ENCODE peak calls at places on chromosomes 3 and 15, in six cellular contexts. L, D, A, S, X and W are unnamed samples.
A peak's percentile ranks its signal among the peaks of the same experiment; 100 is the strongest.

GRCh38 chr15:63188247-63188936 is 1.0 kb upstream of the RAB8B start:
- DNase-seq in L (no peak), D (no peak), A (no peak), S (no peak), X (peak; percentile 33), W (no peak)

GRCh38 chr3:87207500-87207899 is 19.6 kb upstream of the CHMP2B start:
- DNase-seq in L (peak; percentile 31), D (no peak), A (no peak), S (no peak), X (no peak), W (no peak)

GRCh38 chr15:37134699-37135131 is 34.4 kb upstream of the MEIS2 start:
- DNase-seq in L (peak; percentile 27), D (peak; percentile 35), A (no peak), S (no peak), X (no peak), W (no peak)

GRCh38 chr3:48990636-48991421 is 788 bp downstream of the P4HTM start:
- DNase-seq in L (no peak), D (no peak), A (no peak), S (no peak), X (peak; percentile 51), W (no peak)

GRCh38 chr3:119974666-119975065 is 119.6 kb downstream of the GSK3B start:
- DNase-seq in L (no peak), D (no peak), A (no peak), S (no peak), X (no peak), W (no peak)

GRCh38 chr15:73851679-73852078 is 21.7 kb upstream of the TBC1D21 start:
- DNase-seq in L (peak; percentile 34), D (no peak), A (no peak), S (no peak), X (peak; percentile 52), W (peak; percentile 8)

GRCh38 chr3:107752202-107752990 is 229.6 kb downstream of the BBX start:
- DNase-seq in L (peak; percentile 10), D (no peak), A (no peak), S (no peak), X (no peak), W (peak; percentile 8)

GRCh38 chr3:52373676-52374075 is 57.6 kb downstream of the DNAH1 start:
- DNase-seq in L (no peak), D (no peak), A (no peak), S (no peak), X (no peak), W (no peak)

GRCh38 chr3:10702961-10703740 is 112.9 kb upstream of the SLC6A11 start:
- DNase-seq in L (no peak), D (peak; percentile 9), A (no peak), S (no peak), X (no peak), W (no peak)

GRCh38 chr15:36449084-36449661 is 130.3 kb upstream of the CDIN1 start:
- DNase-seq in L (peak; percentile 82), D (no peak), A (no peak), S (no peak), X (no peak), W (no peak)

GRCh38 chr15:84766461-84767005 is 18.1 kb downstream of the ZNF592 start:
- DNase-seq in L (peak; percentile 33), D (no peak), A (no peak), S (no peak), X (no peak), W (no peak)

GRCh38 chr3:46725663-46726314 is 8.1 kb upstream of the PRSS50 start:
- DNase-seq in L (no peak), D (no peak), A (no peak), S (no peak), X (no peak), W (no peak)

GRCh38 chr3:177960014-177960413 is 576.2 kb upstream of the KCNMB2 start:
- DNase-seq in L (no peak), D (no peak), A (no peak), S (no peak), X (no peak), W (no peak)

GRCh38 chr3:74663178-74663577 is 48.7 kb upstream of the CNTN3 start:
- DNase-seq in L (no peak), D (no peak), A (no peak), S (no peak), X (no peak), W (no peak)